ENCODE peak calls at places on chromosomes 1 and 21, in four cellular contexts. W is HepG2, F is K562, K is H1. L is an unnamed sample.

GRCh38 chr1:74091371-74091770 is 106.6 kb downstream of the LRRIQ3 start:
- DNase-seq in W (no peak), K (no peak), F (no peak), L (no peak)

GRCh38 chr1:156797212-156797871 is 19.3 kb downstream of the SH2D2A start:
- DNase-seq in W (peak), K (no peak), F (peak), L (no peak)

GRCh38 chr1:33852711-33853110 is 11.2 kb upstream of the HMGB4 start:
- DNase-seq in F (no peak), K (no peak), W (no peak), L (no peak)

GRCh38 chr21:26188422-26188821 is 17.9 kb upstream of the APP start:
- DNase-seq in K (no peak), W (no peak), F (no peak), L (no peak)

GRCh38 chr1:114758251-114758832 is 558 bp upstream of the CSDE1 start:
- DNase-seq in K (no peak), F (no peak), W (peak), L (no peak)

GRCh38 chr1:206864939-206865671 is at the start of gene IL20:
- DNase-seq in K (peak), F (peak), W (peak), L (peak)

GRCh38 chr1:15189692-15190321 is 36.3 kb downstream of the TMEM51 start:
- DNase-seq in W (peak), K (no peak), F (no peak), L (no peak)

GRCh38 chr1:97033949-97034348 is 312.4 kb downstream of the PTBP2 start:
- DNase-seq in K (no peak), F (no peak), W (no peak), L (no peak)

GRCh38 chr21:41316641-41317392 is at the start of gene FAM3B:
- DNase-seq in K (peak), F (no peak), W (no peak), L (no peak)

GRCh38 chr1:109399326-109399957 is 1.7 kb upstream of the SORT1 start:
- DNase-seq in K (no peak), W (peak), F (peak), L (no peak)

GRCh38 chr1:235986869-235987268 is 78.0 kb downstream of the NID1 start:
- DNase-seq in F (no peak), W (no peak), K (no peak), L (no peak)
- TF ChIP-seq BRCA1 in F (no peak), W (no peak), K (no peak), L (no peak)

GRCh38 chr1:1199141-1199960 is 7.0 kb downstream of the TNFRSF18 start:
- DNase-seq in F (no peak), W (no peak), K (peak), L (no peak)
- TF ChIP-seq BRCA1 in F (no peak), W (no peak), K (no peak), L (no peak)

GRCh38 chr1:214386333-214386732 is 105.4 kb downstream of the SMYD2 start:
- DNase-seq in F (no peak), W (no peak), K (peak), L (no peak)
- TF ChIP-seq BRCA1 in F (no peak), W (no peak), K (no peak), L (no peak)

GRCh38 chr1:145893306-145894055 is 7.8 kb upstream of the ANKRD35 start:
- DNase-seq in F (no peak), W (no peak), K (no peak), L (no peak)

GRCh38 chr1:145892486-145893087 is 6.9 kb upstream of the ANKRD35 start:
- DNase-seq in K (no peak), F (peak), W (no peak), L (no peak)

GRCh38 chr1:145889722-145890121 is 4.1 kb upstream of the ANKRD35 start:
- DNase-seq in F (no peak), K (no peak), W (peak), L (no peak)

GRCh38 chr1:145891587-145892485 is 6.2 kb upstream of the ANKRD35 start:
- DNase-seq in K (peak), F (peak), W (peak), L (no peak)

GRCh38 chr1:145891143-145891542 is 5.5 kb upstream of the ANKRD35 start:
- DNase-seq in K (no peak), W (peak), F (no peak), L (no peak)
- TF ChIP-seq BRCA1 in K (no peak), W (no peak), F (no peak), L (no peak)

GRCh38 chr1:58895559-58896135 is 111.8 kb upstream of the JUN start:
- DNase-seq in K (no peak), F (no peak), W (no peak), L (no peak)

GRCh38 chr1:58891347-58891746 is 107.5 kb upstream of the JUN start:
- DNase-seq in W (no peak), F (no peak), K (no peak), L (no peak)

GRCh38 chr1:58896211-58897183 is 112.7 kb upstream of the JUN start:
- DNase-seq in F (peak), K (no peak), W (no peak), L (no peak)

GRCh38 chr1:58895082-58895481 is 111.2 kb upstream of the JUN start:
- DNase-seq in W (no peak), K (no peak), F (no peak), L (no peak)

DNA sequence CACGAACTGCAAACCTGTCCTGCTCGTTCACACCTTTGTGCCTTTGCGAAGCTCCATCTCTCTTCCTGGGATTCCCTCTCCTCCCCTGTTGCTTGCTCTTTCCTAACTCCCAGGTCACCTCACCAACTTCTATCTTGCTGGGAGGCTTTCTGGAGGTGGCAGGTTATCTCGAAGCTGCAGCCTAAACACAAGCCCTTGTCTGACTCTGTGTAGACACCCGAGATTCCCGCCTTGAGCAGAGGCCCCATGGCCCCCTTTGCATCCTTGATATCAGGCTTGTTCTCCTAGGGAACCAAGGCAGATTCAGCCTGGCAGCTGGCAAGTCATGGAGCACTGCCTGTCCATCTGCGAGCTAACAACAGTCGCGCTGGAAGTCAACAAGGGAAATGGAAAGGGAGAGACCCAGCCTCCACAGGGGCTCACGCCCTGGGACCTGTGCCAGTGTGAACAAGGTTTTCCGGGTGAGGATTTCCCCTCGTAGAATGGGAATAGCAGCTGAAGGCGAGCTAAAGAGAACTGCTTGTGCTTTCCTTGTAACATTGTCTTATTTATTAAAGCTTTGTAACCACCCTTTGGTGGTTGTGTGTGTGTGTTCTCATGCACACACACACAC is 109.5 kb upstream of the JUN start:
- DNase-seq in K (no peak), F (no peak), W (no peak), L (no peak)
- TF ChIP-seq BRCA1 in K (no peak), F (no peak), W (no peak), L (no peak)

GRCh38 chr1:212671342-212672031 is 28.2 kb downstream of the BATF3 start:
- DNase-seq in F (no peak), W (no peak), K (peak), L (no peak)

GRCh38 chr1:212669102-212669501 is 30.5 kb downstream of the BATF3 start:
- DNase-seq in F (peak), W (peak), K (peak), L (no peak)

GRCh38 chr1:212669600-212669999 is 30.0 kb downstream of the BATF3 start:
- DNase-seq in K (peak), F (no peak), W (no peak), L (no peak)

GRCh38 chr1:212670882-212671281 is 28.8 kb downstream of the BATF3 start:
- DNase-seq in F (no peak), W (no peak), K (no peak), L (no peak)

GRCh38 chr1:212670301-212670700 is 29.3 kb downstream of the BATF3 start:
- DNase-seq in W (no peak), K (no peak), F (no peak), L (no peak)
- TF ChIP-seq BRCA1 in W (no peak), K (no peak), F (no peak), L (no peak)

DNA sequence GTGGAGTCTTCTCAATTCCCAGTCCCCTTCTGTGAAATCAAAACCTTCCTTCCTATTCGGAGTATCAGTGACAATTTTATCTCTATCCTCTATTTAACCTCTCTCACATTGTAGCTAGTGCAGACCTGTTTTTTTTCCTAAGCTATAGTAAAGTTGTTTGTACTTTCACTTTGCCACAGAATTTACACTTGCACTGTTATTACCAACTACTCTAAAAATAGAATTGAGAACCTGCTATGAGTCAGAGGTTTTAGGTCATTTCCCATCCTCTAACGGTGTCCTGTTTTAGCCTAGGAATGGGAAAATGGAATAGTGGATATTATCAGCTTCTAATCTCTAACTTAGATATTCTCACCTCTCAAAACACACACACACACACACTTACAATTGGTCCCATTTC is 862.7 kb downstream of the NCAM2 start:
- DNase-seq in W (no peak), K (no peak), F (no peak), L (no peak)
- TF ChIP-seq BRCA1 in W (no peak), K (no peak), F (no peak), L (no peak)